ENCODE peak calls at places on chromosomes 3 and 15, in nine cellular contexts. N is GM12865; M is cardiac septum; B is T-helper 1 cell; V is NAMALWA; T is bronchial epithelial cell; F is NCI-H1417; I is HS-5; C is stimulated activated naive B cell treated with anti-CD40 and anti-IgM and Interleukin-4, amounts not matched to agents 10 μg/mL and 1 μg/mL and 100 μg/mL, for 72 hours. H is an unnamed sample.

GRCh38 chr15:28269097-28269496 is 52.9 kb downstream of the HERC2 start:
- DNase-seq in N (no peak), M (no peak), B (no peak), V (no peak), T (peak), F (no peak), I (no peak), C (no peak), H (no peak)

GRCh38 chr15:59746777-59747176 is 57.7 kb upstream of the BNIP2 start:
- DNase-seq in N (peak), M (no peak), B (no peak), V (peak), T (no peak), F (peak), I (no peak), C (peak), H (no peak)

GRCh38 chr3:120396469-120396868 is 47.3 kb upstream of the LRRC58 start:
- DNase-seq in N (no peak), M (no peak), B (no peak), V (no peak), T (no peak), F (no peak), I (no peak), C (no peak), H (no peak)

GRCh38 chr3:145812396-145812795 is 348.6 kb downstream of the PLOD2 start:
- DNase-seq in N (no peak), M (no peak), B (no peak), V (no peak), T (no peak), F (no peak), I (no peak), C (no peak), H (no peak)

GRCh38 chr3:45981321-45982038 is 14.1 kb downstream of the FYCO1 start:
- DNase-seq in N (no peak), M (no peak), B (no peak), V (no peak), T (no peak), F (no peak), I (no peak), C (no peak), H (no peak)

GRCh38 chr3:122271246-122271898 is 53.7 kb upstream of the CSTA start:
- DNase-seq in N (peak), M (no peak), B (no peak), V (peak), T (no peak), F (no peak), I (no peak), C (no peak), H (no peak)

GRCh38 chr3:161139686-161140085 is 34.5 kb upstream of the B3GALNT1 start:
- DNase-seq in N (no peak), M (no peak), B (no peak), V (no peak), T (peak), F (no peak), I (no peak), C (no peak), H (no peak)

GRCh38 chr3:48516571-48516970 is 12.6 kb upstream of the SHISA5 start:
- DNase-seq in N (no peak), M (no peak), B (no peak), V (no peak), T (no peak), F (no peak), I (no peak), C (no peak), H (no peak)

GRCh38 chr15:29143909-29144308 is 125.7 kb downstream of the NSMCE3 start:
- DNase-seq in N (peak), M (no peak), B (no peak), V (no peak), T (no peak), F (no peak), I (peak), C (no peak), H (no peak)

H was measured in amygdala.